ENCODE peak calls at places on chromosomes 11 and 22, in seven cellular contexts. One of them, this sample, is unnamed.
A peak's percentile ranks its signal among the peaks of the same experiment; 100 is the strongest.

GRCh38 chr11:94544832-94545640 is 1.3 kb downstream of the FUT4 start:
- DNase-seq in Peyer's patch: no peak
- DNase-seq in SK-N-SH: no peak
- DNase-seq in Caco-2: peak; percentile 66
- DNase-seq in left ventricle myocardium inferior: peak; percentile 30
- DNase-seq in cardiac muscle cell: peak; percentile 29
- DNase-seq in WERI-Rb-1: no peak
- DNase-seq in this sample: no peak

GRCh38 chr11:110027627-110028371 is 65.4 kb upstream of the ZC3H12C start:
- DNase-seq in SK-N-SH: no peak
- DNase-seq in WERI-Rb-1: no peak
- DNase-seq in Peyer's patch: no peak
- DNase-seq in Caco-2: no peak
- DNase-seq in left ventricle myocardium inferior: no peak
- DNase-seq in cardiac muscle cell: no peak
- DNase-seq in this sample: no peak

GRCh38 chr11:127470485-127470884 is 469.9 kb upstream of the KIRREL3 start:
- DNase-seq in WERI-Rb-1: peak; percentile 45
- DNase-seq in left ventricle myocardium inferior: no peak
- DNase-seq in Peyer's patch: no peak
- DNase-seq in Caco-2: no peak
- DNase-seq in cardiac muscle cell: no peak
- DNase-seq in SK-N-SH: peak; percentile 17
- DNase-seq in this sample: no peak

GRCh38 chr11:61955031-61955415 is 4.9 kb downstream of the BEST1 start:
- DNase-seq in Caco-2: peak; percentile 67
- DNase-seq in cardiac muscle cell: peak; percentile 93
- DNase-seq in SK-N-SH: no peak
- DNase-seq in left ventricle myocardium inferior: peak; percentile 70
- DNase-seq in Peyer's patch: no peak
- DNase-seq in WERI-Rb-1: peak; percentile 62
- DNase-seq in this sample: peak; percentile 95

GRCh38 chr11:133476570-133477262 is 55.6 kb downstream of the OPCML start:
- DNase-seq in Peyer's patch: no peak
- DNase-seq in cardiac muscle cell: no peak
- DNase-seq in WERI-Rb-1: no peak
- DNase-seq in left ventricle myocardium inferior: no peak
- DNase-seq in SK-N-SH: no peak
- DNase-seq in Caco-2: no peak
- DNase-seq in this sample: no peak

GRCh38 chr11:69823641-69824285 is 4.5 kb upstream of the FGF3 start:
- DNase-seq in Peyer's patch: no peak
- DNase-seq in cardiac muscle cell: no peak
- DNase-seq in WERI-Rb-1: no peak
- DNase-seq in SK-N-SH: no peak
- DNase-seq in Caco-2: no peak
- DNase-seq in left ventricle myocardium inferior: no peak
- DNase-seq in this sample: no peak

GRCh38 chr11:71372693-71373657 is 75.2 kb downstream of the DHCR7 start:
- DNase-seq in Caco-2: no peak
- DNase-seq in Peyer's patch: no peak
- DNase-seq in WERI-Rb-1: no peak
- DNase-seq in left ventricle myocardium inferior: no peak
- DNase-seq in SK-N-SH: no peak
- DNase-seq in cardiac muscle cell: peak; percentile 37
- DNase-seq in this sample: peak; percentile 58

GRCh38 chr11:95277868-95278267 is 46.9 kb upstream of the SESN3 start:
- DNase-seq in cardiac muscle cell: no peak
- DNase-seq in left ventricle myocardium inferior: no peak
- DNase-seq in Peyer's patch: no peak
- DNase-seq in SK-N-SH: no peak
- DNase-seq in Caco-2: no peak
- DNase-seq in WERI-Rb-1: no peak
- DNase-seq in this sample: no peak

GRCh38 chr11:70948855-70949551 is 303.4 kb downstream of the SHANK2 start:
- DNase-seq in Caco-2: no peak
- DNase-seq in left ventricle myocardium inferior: no peak
- DNase-seq in cardiac muscle cell: no peak
- DNase-seq in Peyer's patch: no peak
- DNase-seq in SK-N-SH: peak; percentile 36
- DNase-seq in WERI-Rb-1: no peak
- DNase-seq in this sample: no peak

GRCh38 chr11:111923951-111924350 is 5.2 kb downstream of the C11orf52 start:
- DNase-seq in Caco-2: no peak
- DNase-seq in Peyer's patch: no peak
- DNase-seq in WERI-Rb-1: no peak
- DNase-seq in cardiac muscle cell: no peak
- DNase-seq in left ventricle myocardium inferior: no peak
- DNase-seq in SK-N-SH: no peak
- DNase-seq in this sample: no peak

GRCh38 chr22:35258144-35258988 is 1.1 kb downstream of the HMGXB4 start:
- DNase-seq in SK-N-SH: peak; percentile 48
- DNase-seq in cardiac muscle cell: peak; percentile 43
- DNase-seq in left ventricle myocardium inferior: no peak
- DNase-seq in Caco-2: no peak
- DNase-seq in Peyer's patch: peak; percentile 17
- DNase-seq in WERI-Rb-1: no peak
- DNase-seq in this sample: no peak

GRCh38 chr11:72670041-72670440 is 4.2 kb downstream of the PDE2A start:
- DNase-seq in Caco-2: no peak
- DNase-seq in Peyer's patch: no peak
- DNase-seq in left ventricle myocardium inferior: no peak
- DNase-seq in cardiac muscle cell: no peak
- DNase-seq in WERI-Rb-1: no peak
- DNase-seq in SK-N-SH: no peak
- DNase-seq in this sample: no peak

GRCh38 chr11:102891736-102892135 is 17.0 kb upstream of the MMP12 start:
- DNase-seq in left ventricle myocardium inferior: no peak
- DNase-seq in Caco-2: no peak
- DNase-seq in SK-N-SH: no peak
- DNase-seq in WERI-Rb-1: no peak
- DNase-seq in cardiac muscle cell: no peak
- DNase-seq in Peyer's patch: no peak
- DNase-seq in this sample: no peak

GRCh38 chr11:10631761-10632160 is 61.8 kb downstream of the IRAG1 start:
- DNase-seq in WERI-Rb-1: no peak
- DNase-seq in SK-N-SH: no peak
- DNase-seq in cardiac muscle cell: no peak
- DNase-seq in Peyer's patch: no peak
- DNase-seq in Caco-2: no peak
- DNase-seq in left ventricle myocardium inferior: no peak
- DNase-seq in this sample: no peak

GRCh38 chr11:11113676-11114075 is 239.4 kb downstream of the CSNK2A3 start:
- DNase-seq in cardiac muscle cell: no peak
- DNase-seq in Peyer's patch: no peak
- DNase-seq in Caco-2: no peak
- DNase-seq in WERI-Rb-1: no peak
- DNase-seq in left ventricle myocardium inferior: no peak
- DNase-seq in SK-N-SH: no peak
- DNase-seq in this sample: no peak

GRCh38 chr11:117095301-117096139 is 2.7 kb downstream of the SIK3 start:
- DNase-seq in Caco-2: no peak
- DNase-seq in WERI-Rb-1: no peak
- DNase-seq in cardiac muscle cell: peak; percentile 72
- DNase-seq in left ventricle myocardium inferior: no peak
- DNase-seq in SK-N-SH: no peak
- DNase-seq in Peyer's patch: no peak
- DNase-seq in this sample: peak; percentile 45

GRCh38 chr11:117097567-117098268 is 510 bp downstream of the SIK3 start:
- DNase-seq in WERI-Rb-1: peak; percentile 22
- DNase-seq in Caco-2: peak; percentile 61
- DNase-seq in Peyer's patch: peak; percentile 45
- DNase-seq in SK-N-SH: peak; percentile 82
- DNase-seq in cardiac muscle cell: no peak
- DNase-seq in left ventricle myocardium inferior: peak; percentile 42
- DNase-seq in this sample: peak; percentile 47

GRCh38 chr11:117094776-117095175 is 3.5 kb downstream of the SIK3 start:
- DNase-seq in SK-N-SH: no peak
- DNase-seq in left ventricle myocardium inferior: no peak
- DNase-seq in Peyer's patch: no peak
- DNase-seq in WERI-Rb-1: no peak
- DNase-seq in cardiac muscle cell: peak; percentile 45
- DNase-seq in Caco-2: no peak
- DNase-seq in this sample: peak; percentile 26

GRCh38 chr11:117096973-117097566 is 1.2 kb downstream of the SIK3 start:
- DNase-seq in Caco-2: no peak
- DNase-seq in Peyer's patch: no peak
- DNase-seq in left ventricle myocardium inferior: no peak
- DNase-seq in cardiac muscle cell: no peak
- DNase-seq in WERI-Rb-1: no peak
- DNase-seq in SK-N-SH: no peak
- DNase-seq in this sample: no peak

GRCh38 chr11:117096140-117096972 is 1.9 kb downstream of the SIK3 start:
- DNase-seq in left ventricle myocardium inferior: no peak
- DNase-seq in WERI-Rb-1: peak; percentile 39
- DNase-seq in Peyer's patch: peak; percentile 69
- DNase-seq in SK-N-SH: peak; percentile 36
- DNase-seq in cardiac muscle cell: no peak
- DNase-seq in Caco-2: peak; percentile 90
- DNase-seq in this sample: peak; percentile 16
- H3K4me3 ChIP-seq in left ventricle myocardium inferior: peak overlapping the region; percentile 84
- H3K4me3 ChIP-seq in WERI-Rb-1: peak overlapping the region; percentile 85
- H3K4me3 ChIP-seq in Peyer's patch: peak overlapping the region; percentile 98
- H3K4me3 ChIP-seq in SK-N-SH: peak overlapping the region; percentile 82
- H3K4me3 ChIP-seq in cardiac muscle cell: peak overlapping the region; percentile 98
- H3K4me3 ChIP-seq in Caco-2: peak overlapping the region; percentile 90
- H3K4me3 ChIP-seq in this sample: peak overlapping the region; percentile 88

GRCh38 chr22:43516386-43516785 is 104.6 kb downstream of the MPPED1 start:
- DNase-seq in left ventricle myocardium inferior: no peak
- DNase-seq in SK-N-SH: no peak
- DNase-seq in Peyer's patch: no peak
- DNase-seq in WERI-Rb-1: no peak
- DNase-seq in cardiac muscle cell: no peak
- DNase-seq in Caco-2: no peak
- DNase-seq in this sample: no peak

GRCh38 chr22:43516996-43517635 is 105.3 kb downstream of the MPPED1 start:
- DNase-seq in WERI-Rb-1: no peak
- DNase-seq in left ventricle myocardium inferior: no peak
- DNase-seq in Caco-2: no peak
- DNase-seq in cardiac muscle cell: no peak
- DNase-seq in Peyer's patch: no peak
- DNase-seq in SK-N-SH: no peak
- DNase-seq in this sample: no peak

GRCh38 chr22:43514476-43515157 is 102.8 kb downstream of the MPPED1 start:
- DNase-seq in left ventricle myocardium inferior: no peak
- DNase-seq in cardiac muscle cell: no peak
- DNase-seq in Caco-2: no peak
- DNase-seq in SK-N-SH: no peak
- DNase-seq in WERI-Rb-1: no peak
- DNase-seq in Peyer's patch: no peak
- DNase-seq in this sample: no peak

GRCh38 chr22:43515411-43515810 is 103.6 kb downstream of the MPPED1 start:
- DNase-seq in Caco-2: no peak
- DNase-seq in left ventricle myocardium inferior: no peak
- DNase-seq in Peyer's patch: no peak
- DNase-seq in SK-N-SH: no peak
- DNase-seq in WERI-Rb-1: no peak
- DNase-seq in cardiac muscle cell: no peak
- DNase-seq in this sample: no peak

GRCh38 chr22:43515902-43516301 is 104.1 kb downstream of the MPPED1 start:
- DNase-seq in Caco-2: no peak
- DNase-seq in left ventricle myocardium inferior: no peak
- DNase-seq in WERI-Rb-1: peak; percentile 29
- DNase-seq in SK-N-SH: no peak
- DNase-seq in Peyer's patch: no peak
- DNase-seq in cardiac muscle cell: no peak
- DNase-seq in this sample: no peak
- TF ChIP-seq CTCF in Caco-2: no peak
- TF ChIP-seq CTCF in left ventricle myocardium inferior: no peak
- TF ChIP-seq CTCF in WERI-Rb-1: peak; percentile 54
- TF ChIP-seq CTCF in SK-N-SH: no peak
- TF ChIP-seq CTCF in Peyer's patch: no peak
- TF ChIP-seq CTCF in cardiac muscle cell: no peak
- TF ChIP-seq CTCF in this sample: no peak

DNA sequence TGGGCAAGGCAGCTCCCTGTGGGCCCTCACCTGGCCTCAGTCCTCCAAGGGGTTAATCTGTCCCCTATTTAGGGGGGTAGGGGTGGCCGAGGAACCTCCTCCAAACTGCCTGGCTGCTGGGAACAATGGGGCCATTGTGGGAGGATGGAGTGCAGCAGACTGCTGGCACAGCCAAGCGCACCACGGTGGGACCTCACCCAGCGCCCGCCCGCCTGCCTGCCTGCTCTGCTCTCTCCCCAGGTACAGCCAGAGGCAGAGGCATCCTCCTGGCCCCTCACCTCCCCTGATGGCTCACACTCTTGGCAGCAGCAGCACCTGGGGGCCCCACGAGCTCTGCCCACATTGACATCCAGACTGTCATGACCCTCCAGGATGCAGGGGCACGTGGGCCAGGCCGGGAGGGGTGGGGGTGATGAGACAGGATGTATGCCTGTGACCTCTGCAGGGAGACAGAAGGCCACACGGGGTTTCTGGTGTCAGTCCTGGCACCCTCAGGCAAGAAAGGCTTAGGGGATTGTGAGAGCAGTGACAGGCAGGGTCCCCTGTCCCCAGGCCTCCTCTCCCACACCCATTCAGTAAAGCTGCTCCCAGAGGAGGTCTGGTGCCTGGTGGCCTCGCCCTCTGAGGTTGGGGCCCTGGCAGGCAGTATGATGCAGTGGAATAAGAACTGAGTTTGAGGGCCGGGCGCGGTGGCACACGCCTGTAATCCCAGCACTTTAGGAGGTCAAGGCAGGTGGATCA is 11.4 kb downstream of the BCL9L start:
- DNase-seq in Peyer's patch: peak; percentile 93
- DNase-seq in left ventricle myocardium inferior: peak; percentile 46
- DNase-seq in WERI-Rb-1: no peak
- DNase-seq in SK-N-SH: no peak
- DNase-seq in Caco-2: peak; percentile 50
- DNase-seq in cardiac muscle cell: peak; percentile 50
- DNase-seq in this sample: no peak
- H3K4me3 ChIP-seq in Peyer's patch: peak overlapping the region; percentile 18
- H3K4me3 ChIP-seq in left ventricle myocardium inferior: peak overlapping the region; percentile 63
- H3K4me3 ChIP-seq in WERI-Rb-1: no peak overlapping the region
- H3K4me3 ChIP-seq in SK-N-SH: no peak overlapping the region
- H3K4me3 ChIP-seq in Caco-2: no peak overlapping the region
- H3K4me3 ChIP-seq in cardiac muscle cell: no peak overlapping the region
- H3K4me3 ChIP-seq in this sample: no peak overlapping the region

GRCh38 chr11:76735218-76735480 is 48.0 kb upstream of the TSKU start:
- DNase-seq in left ventricle myocardium inferior: no peak
- DNase-seq in Peyer's patch: no peak
- DNase-seq in WERI-Rb-1: no peak
- DNase-seq in cardiac muscle cell: no peak
- DNase-seq in SK-N-SH: no peak
- DNase-seq in Caco-2: no peak
- DNase-seq in this sample: no peak
- TF ChIP-seq CTCF in left ventricle myocardium inferior: no peak
- TF ChIP-seq CTCF in Peyer's patch: no peak
- TF ChIP-seq CTCF in WERI-Rb-1: no peak
- TF ChIP-seq CTCF in cardiac muscle cell: no peak
- TF ChIP-seq CTCF in SK-N-SH: no peak
- TF ChIP-seq CTCF in Caco-2: no peak
- TF ChIP-seq CTCF in this sample: no peak